ENCODE peak calls at places on chromosomes 4 and X, in ten cellular contexts. One of them, this sample, is unnamed. For H3K27me3, the result is how much of the 10 kb centered on the place peaks cover.

GRCh38 chrX:65644621-65645287 is 22.7 kb upstream of the MSN start:
- DNase-seq in cardiac muscle cell: peak
- DNase-seq in right lobe of liver: peak
- DNase-seq in body of pancreas: peak
- DNase-seq in tibial artery: peak
- DNase-seq in PC-3: peak
- DNase-seq in dorsolateral prefrontal cortex: no peak
- DNase-seq in fibroblast of lung: peak
- DNase-seq in hepatocyte: peak
- DNase-seq in HCT116: peak
- DNase-seq in this sample: peak

GRCh38 chrX:3699841-3700381 is 13.5 kb downstream of the PRKX start:
- DNase-seq in cardiac muscle cell: peak
- DNase-seq in right lobe of liver: no peak
- DNase-seq in body of pancreas: no peak
- DNase-seq in tibial artery: no peak
- DNase-seq in PC-3: no peak
- DNase-seq in dorsolateral prefrontal cortex: no peak
- DNase-seq in fibroblast of lung: no peak
- DNase-seq in hepatocyte: no peak
- DNase-seq in HCT116: no peak
- DNase-seq in this sample: no peak

GRCh38 chr4:147924604-147925412 is 192.9 kb downstream of the ARHGAP10 start:
- DNase-seq in cardiac muscle cell: peak
- DNase-seq in right lobe of liver: no peak
- DNase-seq in body of pancreas: peak
- DNase-seq in tibial artery: no peak
- DNase-seq in PC-3: peak
- DNase-seq in dorsolateral prefrontal cortex: peak
- DNase-seq in fibroblast of lung: peak
- DNase-seq in hepatocyte: peak
- DNase-seq in HCT116: no peak
- DNase-seq in this sample: peak

GRCh38 chr4:151239608-151240007 is 37.4 kb upstream of the PRSS48 start:
- DNase-seq in cardiac muscle cell: no peak
- DNase-seq in right lobe of liver: no peak
- DNase-seq in body of pancreas: no peak
- DNase-seq in tibial artery: no peak
- DNase-seq in PC-3: no peak
- DNase-seq in dorsolateral prefrontal cortex: no peak
- DNase-seq in fibroblast of lung: no peak
- DNase-seq in hepatocyte: no peak
- DNase-seq in HCT116: no peak
- DNase-seq in this sample: no peak

GRCh38 chr4:25878676-25879075 is 15.9 kb upstream of the SEL1L3 start:
- DNase-seq in cardiac muscle cell: no peak
- DNase-seq in right lobe of liver: no peak
- DNase-seq in body of pancreas: no peak
- DNase-seq in tibial artery: no peak
- DNase-seq in PC-3: no peak
- DNase-seq in dorsolateral prefrontal cortex: no peak
- DNase-seq in fibroblast of lung: no peak
- DNase-seq in hepatocyte: no peak
- DNase-seq in HCT116: no peak
- DNase-seq in this sample: no peak

GRCh38 chr4:85084371-85085170 is 118.1 kb upstream of the WDFY3 start:
- DNase-seq in cardiac muscle cell: peak
- DNase-seq in right lobe of liver: no peak
- DNase-seq in body of pancreas: peak
- DNase-seq in tibial artery: peak
- DNase-seq in PC-3: peak
- DNase-seq in dorsolateral prefrontal cortex: peak
- DNase-seq in fibroblast of lung: peak
- DNase-seq in hepatocyte: peak
- DNase-seq in HCT116: peak
- DNase-seq in this sample: peak

GRCh38 chr4:1793496-1793840 is 375 bp downstream of the FGFR3 start:
- DNase-seq in cardiac muscle cell: peak
- DNase-seq in right lobe of liver: no peak
- DNase-seq in body of pancreas: no peak
- DNase-seq in tibial artery: no peak
- DNase-seq in PC-3: peak
- DNase-seq in dorsolateral prefrontal cortex: no peak
- DNase-seq in fibroblast of lung: peak
- DNase-seq in hepatocyte: peak
- DNase-seq in HCT116: no peak
- DNase-seq in this sample: no peak

GRCh38 chr4:121370729-121371325 is 10.0 kb downstream of the QRFPR start:
- DNase-seq in cardiac muscle cell: peak
- DNase-seq in right lobe of liver: no peak
- DNase-seq in body of pancreas: peak
- DNase-seq in tibial artery: peak
- DNase-seq in PC-3: peak
- DNase-seq in dorsolateral prefrontal cortex: no peak
- DNase-seq in fibroblast of lung: peak
- DNase-seq in hepatocyte: peak
- DNase-seq in HCT116: peak
- DNase-seq in this sample: peak

GRCh38 chrX:97401586-97402101 is 517.9 kb downstream of the RPA4 start:
- DNase-seq in cardiac muscle cell: no peak
- DNase-seq in right lobe of liver: no peak
- DNase-seq in body of pancreas: no peak
- DNase-seq in tibial artery: no peak
- DNase-seq in PC-3: peak
- DNase-seq in dorsolateral prefrontal cortex: no peak
- DNase-seq in fibroblast of lung: no peak
- DNase-seq in hepatocyte: no peak
- DNase-seq in HCT116: no peak
- DNase-seq in this sample: no peak

GRCh38 chr4:58658701-58659100 is 1548.5 kb upstream of the IGFBP7 start:
- DNase-seq in cardiac muscle cell: no peak
- DNase-seq in right lobe of liver: no peak
- DNase-seq in body of pancreas: no peak
- DNase-seq in tibial artery: no peak
- DNase-seq in PC-3: no peak
- DNase-seq in dorsolateral prefrontal cortex: no peak
- DNase-seq in fibroblast of lung: no peak
- DNase-seq in hepatocyte: no peak
- DNase-seq in HCT116: no peak
- DNase-seq in this sample: no peak

GRCh38 chrX:19593684-19594083 is 78.4 kb upstream of the MAP3K15 start:
- DNase-seq in cardiac muscle cell: peak
- DNase-seq in right lobe of liver: no peak
- DNase-seq in body of pancreas: no peak
- DNase-seq in tibial artery: no peak
- DNase-seq in PC-3: peak
- DNase-seq in dorsolateral prefrontal cortex: no peak
- DNase-seq in fibroblast of lung: peak
- DNase-seq in hepatocyte: peak
- DNase-seq in HCT116: peak
- DNase-seq in this sample: peak

GRCh38 chrX:149949743-149950436 is 11.6 kb upstream of the EOLA2 start:
- DNase-seq in cardiac muscle cell: no peak
- DNase-seq in right lobe of liver: no peak
- DNase-seq in body of pancreas: no peak
- DNase-seq in tibial artery: no peak
- DNase-seq in PC-3: no peak
- DNase-seq in dorsolateral prefrontal cortex: no peak
- DNase-seq in fibroblast of lung: no peak
- DNase-seq in hepatocyte: no peak
- DNase-seq in HCT116: no peak
- DNase-seq in this sample: no peak

GRCh38 chr4:11650801-11651596 is 222.3 kb upstream of the HS3ST1 start:
- DNase-seq in cardiac muscle cell: peak
- DNase-seq in right lobe of liver: no peak
- DNase-seq in body of pancreas: no peak
- DNase-seq in tibial artery: no peak
- DNase-seq in PC-3: peak
- DNase-seq in dorsolateral prefrontal cortex: peak
- DNase-seq in fibroblast of lung: peak
- DNase-seq in hepatocyte: peak
- DNase-seq in HCT116: peak
- DNase-seq in this sample: no peak

GRCh38 chrX:149631293-149632165 is at the start of gene TMEM185A:
- DNase-seq in cardiac muscle cell: peak
- DNase-seq in right lobe of liver: peak
- DNase-seq in body of pancreas: peak
- DNase-seq in tibial artery: peak
- DNase-seq in PC-3: peak
- DNase-seq in dorsolateral prefrontal cortex: peak
- DNase-seq in fibroblast of lung: peak
- DNase-seq in hepatocyte: peak
- DNase-seq in HCT116: peak
- DNase-seq in this sample: peak

GRCh38 chr4:108425988-108426387 is 194.4 kb upstream of the RPL34 start:
- DNase-seq in cardiac muscle cell: peak
- DNase-seq in right lobe of liver: no peak
- DNase-seq in body of pancreas: no peak
- DNase-seq in tibial artery: no peak
- DNase-seq in PC-3: peak
- DNase-seq in dorsolateral prefrontal cortex: no peak
- DNase-seq in fibroblast of lung: peak
- DNase-seq in hepatocyte: no peak
- DNase-seq in HCT116: no peak
- DNase-seq in this sample: peak
- TF ChIP-seq CTCF in cardiac muscle cell: no peak
- TF ChIP-seq CTCF in right lobe of liver: no peak
- TF ChIP-seq CTCF in body of pancreas: no peak
- TF ChIP-seq CTCF in tibial artery: no peak
- TF ChIP-seq CTCF in PC-3: no peak
- TF ChIP-seq CTCF in dorsolateral prefrontal cortex: no peak
- TF ChIP-seq CTCF in fibroblast of lung: no peak
- TF ChIP-seq CTCF in hepatocyte: no peak
- TF ChIP-seq CTCF in HCT116: no peak
- TF ChIP-seq CTCF in this sample: no peak

GRCh38 chrX:17968367-17968766 is 107.3 kb upstream of the RAI2 start:
- DNase-seq in cardiac muscle cell: no peak
- DNase-seq in right lobe of liver: no peak
- DNase-seq in body of pancreas: no peak
- DNase-seq in tibial artery: no peak
- DNase-seq in PC-3: no peak
- DNase-seq in dorsolateral prefrontal cortex: no peak
- DNase-seq in fibroblast of lung: no peak
- DNase-seq in hepatocyte: no peak
- DNase-seq in HCT116: no peak
- DNase-seq in this sample: no peak
- H3K27me3 ChIP-seq in cardiac muscle cell: under half
- H3K27me3 ChIP-seq in right lobe of liver: under half
- H3K27me3 ChIP-seq in body of pancreas: under half
- H3K27me3 ChIP-seq in tibial artery: under half
- H3K27me3 ChIP-seq in PC-3: half or more
- H3K27me3 ChIP-seq in dorsolateral prefrontal cortex: under half
- H3K27me3 ChIP-seq in fibroblast of lung: under half
- H3K27me3 ChIP-seq in hepatocyte: under half
- H3K27me3 ChIP-seq in HCT116: under half
- H3K27me3 ChIP-seq in this sample: under half

DNA sequence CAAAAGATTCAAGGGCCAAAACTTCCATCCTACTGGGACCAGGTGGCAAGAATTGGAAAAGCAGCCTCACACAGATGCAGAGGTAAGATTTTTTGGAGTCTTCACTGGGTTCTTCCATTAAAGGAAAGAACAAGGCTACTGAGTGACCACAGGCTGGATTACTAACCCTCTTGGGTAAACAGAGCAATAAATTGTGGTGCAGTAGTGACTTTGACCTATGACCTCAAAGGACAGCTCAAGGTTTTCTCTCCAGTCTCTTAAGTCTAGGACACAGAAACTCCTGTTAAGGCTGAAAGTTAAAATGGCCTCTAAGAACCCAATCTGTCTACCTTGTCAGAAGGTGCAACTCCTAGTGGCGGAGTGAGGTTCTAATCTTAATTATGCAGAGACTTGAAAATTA is 464.9 kb downstream of the SMARCA1 start:
- DNase-seq in cardiac muscle cell: no peak
- DNase-seq in right lobe of liver: no peak
- DNase-seq in body of pancreas: no peak
- DNase-seq in tibial artery: no peak
- DNase-seq in PC-3: no peak
- DNase-seq in dorsolateral prefrontal cortex: no peak
- DNase-seq in fibroblast of lung: no peak
- DNase-seq in hepatocyte: no peak
- DNase-seq in HCT116: no peak
- DNase-seq in this sample: no peak
- TF ChIP-seq CTCF in cardiac muscle cell: no peak
- TF ChIP-seq CTCF in right lobe of liver: no peak
- TF ChIP-seq CTCF in body of pancreas: no peak
- TF ChIP-seq CTCF in tibial artery: no peak
- TF ChIP-seq CTCF in PC-3: no peak
- TF ChIP-seq CTCF in dorsolateral prefrontal cortex: no peak
- TF ChIP-seq CTCF in fibroblast of lung: no peak
- TF ChIP-seq CTCF in hepatocyte: no peak
- TF ChIP-seq CTCF in HCT116: no peak
- TF ChIP-seq CTCF in this sample: no peak

DNA sequence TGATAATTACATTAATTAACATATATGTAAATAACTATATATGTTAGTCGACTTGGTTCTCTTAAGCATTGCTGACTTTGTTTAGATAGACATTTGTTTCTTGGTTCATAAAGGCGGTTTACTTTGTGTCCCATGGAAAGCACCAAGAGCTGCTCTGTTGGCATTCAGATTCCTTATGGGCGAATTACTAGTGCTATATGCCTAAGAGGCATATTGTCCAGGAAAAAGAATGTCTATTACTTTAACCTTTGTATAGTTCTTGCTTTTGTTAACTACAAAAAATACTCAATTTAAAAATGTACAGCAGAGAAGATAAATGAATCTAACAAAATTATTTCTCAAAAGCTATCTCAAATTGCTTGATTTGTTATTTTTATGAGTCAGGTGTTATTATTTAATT is 532.8 kb downstream of the FAT4 start:
- DNase-seq in cardiac muscle cell: no peak
- DNase-seq in right lobe of liver: no peak
- DNase-seq in body of pancreas: no peak
- DNase-seq in tibial artery: no peak
- DNase-seq in PC-3: no peak
- DNase-seq in dorsolateral prefrontal cortex: no peak
- DNase-seq in fibroblast of lung: no peak
- DNase-seq in hepatocyte: no peak
- DNase-seq in HCT116: no peak
- DNase-seq in this sample: no peak
- H3K27me3 ChIP-seq in cardiac muscle cell: under half
- H3K27me3 ChIP-seq in right lobe of liver: under half
- H3K27me3 ChIP-seq in body of pancreas: under half
- H3K27me3 ChIP-seq in tibial artery: under half
- H3K27me3 ChIP-seq in PC-3: under half
- H3K27me3 ChIP-seq in dorsolateral prefrontal cortex: under half
- H3K27me3 ChIP-seq in fibroblast of lung: under half
- H3K27me3 ChIP-seq in hepatocyte: under half
- H3K27me3 ChIP-seq in HCT116: under half
- H3K27me3 ChIP-seq in this sample: under half